ENCODE peak calls at places on chromosome 21, in five cellular contexts. C is cardiac fibroblast, V is heart left ventricle, D is fibroblast of lung, E is WERI-Rb-1. K is an unnamed sample.

GRCh38 chr21:31335957-31336738 is 7.9 kb downstream of the TIAM1 start:
- DNase-seq in D (peak), V (peak), C (peak), E (no peak), K (peak)

GRCh38 chr21:28856588-28857250 is 136.0 kb downstream of the LTN1 start:
- DNase-seq in C (no peak), E (no peak), V (no peak), D (peak), K (peak)

GRCh38 chr21:32739946-32740345 is 12.1 kb upstream of the SYNJ1 start:
- DNase-seq in D (no peak), V (no peak), C (no peak), E (no peak), K (no peak)

GRCh38 chr21:25199944-25200343 is 407.3 kb downstream of the MRPL39 start:
- DNase-seq in V (no peak), D (no peak), E (no peak), C (no peak), K (no peak)

GRCh38 chr21:29053656-29054055 is 19.8 kb downstream of the CCT8 start:
- DNase-seq in E (no peak), C (no peak), V (no peak), D (peak), K (no peak)

GRCh38 chr21:45590726-45591618 is 48.7 kb upstream of the SLC19A1 start:
- DNase-seq in D (no peak), V (peak), C (no peak), E (peak), K (no peak)

GRCh38 chr21:14273736-14274538 is 58.0 kb downstream of the RBM11 start:
- DNase-seq in E (no peak), C (no peak), V (peak), D (no peak), K (no peak)

GRCh38 chr21:37821791-37822450 is 94.3 kb downstream of the KCNJ6 start:
- DNase-seq in V (no peak), C (peak), D (no peak), E (no peak), K (no peak)

GRCh38 chr21:45905196-45905595 is 76.4 kb upstream of the COL6A1 start:
- DNase-seq in D (no peak), C (no peak), E (no peak), V (no peak), K (no peak)

GRCh38 chr21:38277501-38278111 is 20.8 kb downstream of the KCNJ15 start:
- DNase-seq in C (peak), V (peak), E (no peak), D (peak), K (peak)

GRCh38 chr21:38319781-38320180 is 63.0 kb downstream of the KCNJ15 start:
- DNase-seq in V (no peak), E (no peak), C (peak), D (no peak), K (peak)

GRCh38 chr21:34635307-34635706 is 20.4 kb upstream of the RCAN1 start:
- DNase-seq in D (no peak), V (no peak), C (no peak), E (peak), K (no peak)
- TF ChIP-seq CTCF in D (no peak), V (no peak), C (peak), E (peak), K (peak)

GRCh38 chr21:43958364-43959158 is 53.5 kb upstream of the TRAPPC10 start:
- DNase-seq in D (no peak), V (no peak), E (no peak), C (no peak), K (no peak)
- H3K4me3 ChIP-seq in D (no peak), V (no peak), E (no peak), C (no peak), K (no peak)

GRCh38 chr21:34987673-34988072 is 61.4 kb downstream of the RUNX1 start:
- DNase-seq in D (no peak), V (no peak), E (no peak), C (no peak), K (no peak)
- TF ChIP-seq CTCF in D (no peak), V (no peak), E (no peak), C (no peak), K (no peak)

GRCh38 chr21:22154579-22155274 is 1156.5 kb downstream of the NCAM2 start:
- DNase-seq in C (no peak), D (no peak), E (no peak), V (no peak), K (no peak)
- H3K4me3 ChIP-seq in C (no peak), D (no peak), E (no peak), V (no peak), K (no peak)

DNA sequence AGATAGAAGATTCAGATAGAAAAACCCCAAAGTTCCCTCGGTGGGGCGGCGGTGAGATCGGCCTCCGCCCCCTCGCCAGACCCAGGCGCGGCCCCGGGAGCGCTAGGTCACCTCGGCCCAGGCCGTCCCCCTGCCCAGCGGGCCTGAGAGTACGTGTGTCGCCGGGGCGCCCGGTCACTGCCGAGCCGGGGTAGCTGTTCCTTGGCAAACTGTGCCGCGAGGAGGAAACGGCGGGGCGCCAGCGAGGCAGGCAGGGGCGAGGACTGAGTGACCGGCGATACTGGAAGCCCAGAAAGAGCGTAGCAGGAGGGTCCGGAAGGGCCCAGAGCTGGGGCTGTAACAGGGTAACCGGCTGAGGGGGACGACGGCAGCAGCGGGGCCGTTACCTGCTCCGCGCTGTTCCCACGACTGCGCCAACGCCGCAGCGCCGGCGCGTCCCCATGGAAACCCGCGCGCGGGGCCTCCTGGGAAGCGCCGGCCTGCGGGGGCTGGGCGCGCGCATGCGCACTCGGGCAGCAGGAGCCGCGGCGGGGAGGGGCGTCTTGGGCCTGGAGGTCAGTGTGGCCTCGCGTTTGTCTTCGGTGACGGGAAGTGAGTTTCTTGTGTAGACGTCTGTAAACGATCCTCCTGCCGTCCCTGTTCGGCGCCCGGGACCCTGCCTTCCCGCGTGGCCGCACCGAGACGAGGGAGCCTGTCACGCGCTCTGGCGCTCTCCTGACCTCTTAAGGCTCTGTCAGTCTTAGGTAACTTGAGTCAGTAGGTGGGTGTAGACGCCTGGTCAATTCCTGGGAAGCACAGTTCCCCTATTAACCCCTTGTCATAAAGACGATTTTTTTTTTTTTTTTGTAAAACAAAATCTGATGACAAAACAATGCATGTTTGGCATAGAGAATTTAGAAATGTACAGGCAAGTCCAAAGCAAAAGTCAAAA is at the start of gene LCA5L:
- DNase-seq in E (peak), D (peak), C (peak), V (peak), K (peak)
- TF ChIP-seq CTCF in E (peak), D (no peak), C (peak), V (no peak), K (peak)

GRCh38 chr21:17609681-17610080 is 3.0 kb downstream of the BTG3 start:
- DNase-seq in D (no peak), C (no peak), V (no peak), E (no peak), K (no peak)
- H3K4me3 ChIP-seq in D (no peak), C (no peak), V (no peak), E (no peak), K (no peak)

GRCh38 chr21:42412636-42412933 is 8.9 kb downstream of the UBASH3A start:
- DNase-seq in E (no peak), D (no peak), V (no peak), C (no peak), K (no peak)
- TF ChIP-seq CTCF in E (no peak), D (no peak), V (no peak), C (no peak), K (no peak)

DNA sequence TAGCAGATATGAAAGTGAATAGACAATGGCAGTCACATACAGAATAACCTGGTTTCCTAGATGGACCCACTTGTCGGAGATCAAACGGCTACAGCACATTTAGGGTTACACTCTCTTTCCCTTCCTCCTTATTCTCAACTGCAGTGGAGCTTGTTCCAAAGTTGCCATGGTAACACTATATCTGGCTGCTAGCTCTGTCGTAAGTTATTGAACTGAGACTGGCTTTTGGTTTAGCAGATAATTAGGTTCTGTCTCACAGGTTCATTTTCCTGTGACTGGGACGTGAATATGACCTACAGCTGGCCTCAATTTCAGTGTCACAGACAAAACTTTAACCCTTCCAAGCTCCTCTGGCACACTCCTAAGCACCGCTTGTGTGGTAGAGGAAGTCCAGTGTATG is 875.8 kb downstream of the USP25 start:
- DNase-seq in E (no peak), V (no peak), D (peak), C (no peak), K (peak)
- H3K4me3 ChIP-seq in E (no peak), V (no peak), D (no peak), C (no peak), K (no peak)

GRCh38 chr21:27802816-27803475 is 836.1 kb upstream of the ADAMTS5 start:
- DNase-seq in D (peak), E (peak), C (peak), V (no peak), K (peak)
- TF ChIP-seq CTCF in D (peak), E (peak), C (peak), V (peak), K (peak)

DNA sequence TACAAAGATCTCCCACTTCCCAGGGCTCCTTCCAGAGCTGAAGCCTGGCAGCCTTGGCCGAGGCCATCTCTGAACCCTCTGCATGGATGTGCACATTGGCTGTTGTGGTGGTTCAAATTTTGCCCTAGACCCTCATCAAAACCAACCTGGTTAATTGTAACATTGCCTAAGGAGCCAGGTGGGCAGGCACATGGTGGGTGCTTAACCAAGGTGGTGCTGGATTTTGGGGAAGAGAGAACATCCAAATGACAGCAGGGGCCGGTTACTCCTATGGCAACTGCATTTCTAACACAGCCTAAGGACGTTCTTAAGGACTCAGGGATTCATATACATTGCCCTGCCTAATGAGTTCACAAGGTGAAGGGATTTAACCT is 10.3 kb downstream of the RUNX1 start:
- DNase-seq in C (no peak), E (no peak), V (no peak), D (no peak), K (no peak)
- H3K4me3 ChIP-seq in C (no peak), E (no peak), V (no peak), D (no peak), K (no peak)